ENCODE peak calls at places on chromosomes 1 and 21, in five cellular contexts. U is lower lobe of right lung; W is NCI-H2029 treated with DMSO at 0.1 percent for 48 hours; M is fibroblast of the aortic adventitia; V is stimulated activated CD4-positive, alpha-beta T cell treated with anti-CD3 and anti-CD28 coated beads, TNF-alpha, amount 100 ng/mL, for 48 hours. Y is an unnamed sample.

GRCh38 chr1:25137521-25138395 is 94.5 kb downstream of the SYF2 start:
- DNase-seq in U (no peak), W (no peak), M (no peak), V (no peak), Y (peak; percentile 55)

GRCh38 chr1:197198911-197199310 is 52.4 kb upstream of the ASPM start:
- DNase-seq in U (no peak), W (no peak), M (no peak), V (no peak), Y (no peak)

GRCh38 chr21:26965567-26966359 is 1.1 kb downstream of the ADAMTS5 start:
- DNase-seq in U (peak; percentile 47), W (no peak), M (peak; percentile 46), V (no peak), Y (no peak)

GRCh38 chr1:35269190-35269988 is 880 bp downstream of the ZMYM4 start:
- DNase-seq in U (no peak), W (no peak), M (peak; percentile 27), V (peak; percentile 10), Y (peak; percentile 42)

GRCh38 chr1:224783006-224783651 is 146.3 kb upstream of the DNAH14 start:
- DNase-seq in U (no peak), W (peak; percentile 18), M (no peak), V (no peak), Y (no peak)

GRCh38 chr1:43872280-43872679 is 61.3 kb upstream of the ARTN start:
- DNase-seq in U (no peak), W (no peak), M (no peak), V (no peak), Y (no peak)

GRCh38 chr1:193120604-193121166 is 1.1 kb upstream of the CDC73 start:
- DNase-seq in U (no peak), W (no peak), M (no peak), V (no peak), Y (no peak)

GRCh38 chr1:25608488-25609178 is 8.0 kb upstream of the MAN1C1 start:
- DNase-seq in U (peak; percentile 90), W (peak; percentile 44), M (peak; percentile 74), V (peak; percentile 92), Y (peak; percentile 90)

GRCh38 chr21:46056450-46056903 is 41.4 kb upstream of the COL6A2 start:
- DNase-seq in U (peak; percentile 53), W (no peak), M (peak; percentile 84), V (no peak), Y (no peak)

GRCh38 chr1:220306339-220306738 is 34.1 kb upstream of the RAB3GAP2 start:
- DNase-seq in U (no peak), W (no peak), M (no peak), V (no peak), Y (no peak)

GRCh38 chr1:160904783-160905616 is 20.0 kb upstream of the ITLN1 start:
- DNase-seq in U (no peak), W (no peak), M (peak; percentile 46), V (no peak), Y (no peak)

GRCh38 chr1:22978299-22978698 is 5.6 kb upstream of the LACTBL1 start:
- DNase-seq in U (no peak), W (no peak), M (peak; percentile 20), V (no peak), Y (no peak)

GRCh38 chr1:119364640-119365039 is 3.9 kb upstream of the HAO2 start:
- DNase-seq in U (no peak), W (no peak), M (no peak), V (no peak), Y (no peak)

GRCh38 chr1:174740248-174740990 is 259.3 kb upstream of the CACYBP start:
- DNase-seq in U (no peak), W (no peak), M (peak; percentile 16), V (no peak), Y (no peak)

GRCh38 chr21:39660191-39660590 is 47.5 kb downstream of the B3GALT5 start:
- DNase-seq in U (no peak), W (peak; percentile 95), M (peak; percentile 59), V (no peak), Y (no peak)

GRCh38 chr21:34603710-34604057 is 11.2 kb downstream of the RCAN1 start:
- DNase-seq in U (no peak), W (no peak), M (no peak), V (no peak), Y (no peak)

GRCh38 chr1:75632350-75632949 is 21.5 kb upstream of the SLC44A5 start:
- DNase-seq in U (no peak), W (no peak), M (peak; percentile 60), V (no peak), Y (peak; percentile 51)

GRCh38 chr1:87706198-87706597 is 377.5 kb downstream of the LMO4 start:
- DNase-seq in U (no peak), W (no peak), M (peak; percentile 32), V (no peak), Y (no peak)

GRCh38 chr21:38082936-38083335 is 166.7 kb upstream of the KCNJ6 start:
- DNase-seq in U (no peak), W (no peak), M (no peak), V (no peak), Y (no peak)

GRCh38 chr1:214438530-214438929 is 112.9 kb downstream of the PTPN14 start:
- DNase-seq in U (no peak), W (no peak), M (no peak), V (no peak), Y (no peak)

GRCh38 chr21:15549671-15550070 is 180.1 kb upstream of the USP25 start:
- DNase-seq in U (no peak), W (no peak), M (no peak), V (no peak), Y (no peak)

GRCh38 chr21:42515708-42516502 is 2.3 kb downstream of the SLC37A1 start:
- DNase-seq in U (peak; percentile 82), W (peak; percentile 82), M (no peak), V (no peak), Y (no peak)

GRCh38 chr1:99365121-99365520 is 100.8 kb downstream of the PLPPR4 start:
- DNase-seq in U (no peak), W (no peak), M (no peak), V (no peak), Y (no peak)

GRCh38 chr1:13510499-13510898 is 3.3 kb downstream of the LRRC38 start:
- DNase-seq in U (no peak), W (no peak), M (no peak), V (no peak), Y (no peak)

GRCh38 chr1:193310569-193310968 is 124.2 kb upstream of the B3GALT2 start:
- DNase-seq in U (no peak), W (peak; percentile 94), M (no peak), V (no peak), Y (no peak)

GRCh38 chr1:3921786-3922185 is 21.7 kb upstream of the C1orf174 start:
- DNase-seq in U (no peak), W (no peak), M (no peak), V (no peak), Y (no peak)

GRCh38 chr1:20555025-20555757 is 2.8 kb downstream of the FAM43B start:
- DNase-seq in U (no peak), W (no peak), M (peak; percentile 68), V (no peak), Y (no peak)

Y was measured in Kasumi-1.